ENCODE peak calls at places on chromosomes 5 and 9, in nine cellular contexts. T is bronchial epithelial cell, J is cardiac fibroblast, U is uterus, C is sigmoid colon, L is choroid plexus epithelial cell, Z is endothelial cell, D is fibroblast of mammary gland, H is astrocyte of the spinal cord. Y is an unnamed sample.

GRCh38 chr9:116515541-116515940 is 171.6 kb upstream of the TRIM32 start:
- DNase-seq in T (no peak), J (no peak), U (no peak), C (no peak), L (no peak), Z (no peak), D (no peak), H (no peak), Y (no peak)

GRCh38 chr5:178624626-178625546 is 2.0 kb downstream of the CLK4 start:
- DNase-seq in T (no peak), J (peak; percentile 8), U (no peak), C (no peak), L (peak; percentile 19), Z (no peak), D (peak; percentile 53), H (no peak), Y (no peak)

GRCh38 chr9:135818718-135819475 is 88.4 kb downstream of the CAMSAP1 start:
- DNase-seq in T (no peak), J (no peak), U (no peak), C (peak; percentile 60), L (no peak), Z (no peak), D (no peak), H (no peak), Y (no peak)

GRCh38 chr5:160353379-160353778 is 17.0 kb downstream of the C1QTNF2 start:
- DNase-seq in T (no peak), J (peak; percentile 17), U (no peak), C (peak; percentile 63), L (peak; percentile 19), Z (no peak), D (no peak), H (no peak), Y (no peak)

GRCh38 chr9:1709347-1709746 is 305.8 kb upstream of the SMARCA2 start:
- DNase-seq in T (peak; percentile 23), J (no peak), U (no peak), C (no peak), L (no peak), Z (no peak), D (peak; percentile 22), H (no peak), Y (peak; percentile 12)

GRCh38 chr9:75993434-75993833 is 103.0 kb downstream of the PCSK5 start:
- DNase-seq in T (peak; percentile 90), J (peak; percentile 39), U (no peak), C (no peak), L (peak; percentile 75), Z (no peak), D (peak; percentile 80), H (peak; percentile 86), Y (no peak)

GRCh38 chr5:39599721-39600431 is 175.1 kb upstream of the DAB2 start:
- DNase-seq in T (peak; percentile 55), J (peak; percentile 77), U (no peak), C (no peak), L (peak; percentile 89), Z (no peak), D (peak; percentile 86), H (peak; percentile 23), Y (no peak)

GRCh38 chr5:43973318-43973717 is 370.3 kb downstream of the NNT start:
- DNase-seq in T (peak; percentile 12), J (peak; percentile 30), U (no peak), C (no peak), L (no peak), Z (no peak), D (peak; percentile 71), H (no peak), Y (no peak)

GRCh38 chr9:14455243-14455642 is 141.3 kb upstream of the NFIB start:
- DNase-seq in T (peak; percentile 21), J (no peak), U (no peak), C (no peak), L (no peak), Z (no peak), D (no peak), H (no peak), Y (no peak)

GRCh38 chr5:132419517-132420468 is 50.3 kb downstream of the SLC22A5 start:
- DNase-seq in T (peak; percentile 49), J (peak; percentile 88), U (peak; percentile 73), C (peak; percentile 87), L (peak; percentile 82), Z (peak; percentile 83), D (peak; percentile 71), H (peak; percentile 81), Y (peak; percentile 71)

GRCh38 chr5:178338126-178338749 is 105.6 kb upstream of the PHYKPL start:
- DNase-seq in T (no peak), J (no peak), U (no peak), C (peak; percentile 40), L (no peak), Z (no peak), D (no peak), H (no peak), Y (no peak)

GRCh38 chr5:141958113-141958512 is at the start of gene PCDH12:
- DNase-seq in T (no peak), J (peak; percentile 81), U (peak; percentile 49), C (peak; percentile 74), L (peak; percentile 25), Z (peak; percentile 68), D (peak; percentile 14), H (no peak), Y (peak; percentile 6)

GRCh38 chr9:133656211-133657119 is 20.3 kb downstream of the DBH start:
- DNase-seq in T (no peak), J (no peak), U (no peak), C (no peak), L (no peak), Z (no peak), D (no peak), H (no peak), Y (no peak)

GRCh38 chr9:35658894-35659220 is 765 bp downstream of the CCDC107 start:
- DNase-seq in T (peak; percentile 62), J (peak; percentile 52), U (peak; percentile 54), C (peak; percentile 84), L (peak; percentile 57), Z (no peak), D (peak; percentile 70), H (peak; percentile 64), Y (no peak)

GRCh38 chr5:123119334-123119986 is 30.4 kb downstream of the PRDM6 start:
- DNase-seq in T (no peak), J (peak; percentile 67), U (no peak), C (no peak), L (peak; percentile 74), Z (peak; percentile 36), D (no peak), H (peak; percentile 20), Y (no peak)
- TF ChIP-seq CTCF in T (peak; percentile 28), J (no peak), U (no peak), C (no peak), L (peak; percentile 41), Z (no peak), D (no peak), H (peak; percentile 1), Y (no peak)

DNA sequence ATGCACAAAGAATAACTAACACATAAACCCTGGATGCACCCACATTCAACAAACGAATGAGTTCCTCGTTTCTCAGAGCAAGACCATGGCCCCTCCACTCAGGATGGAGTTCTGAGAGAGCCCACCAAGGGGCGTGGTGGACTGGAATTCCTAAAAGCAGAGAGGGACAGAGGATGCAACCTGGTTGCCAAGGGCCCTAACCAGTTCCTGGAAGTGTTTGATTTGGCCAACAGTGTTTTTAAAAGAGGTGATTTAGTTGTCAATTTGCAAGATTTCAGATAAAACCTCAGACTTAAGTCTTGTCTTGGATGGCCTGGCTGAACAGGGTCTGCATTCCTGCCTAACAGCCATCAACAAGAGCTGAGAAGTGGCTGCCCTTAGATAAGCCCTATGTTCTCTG is 34.4 kb downstream of the GLRA1 start:
- DNase-seq in T (no peak), J (no peak), U (no peak), C (no peak), L (no peak), Z (no peak), D (no peak), H (no peak), Y (no peak)
- TF ChIP-seq CTCF in T (no peak), J (no peak), U (no peak), C (no peak), L (no peak), Z (no peak), D (no peak), H (no peak), Y (no peak)

GRCh38 chr9:97802276-97802675 is 50.8 kb upstream of the FOXE1 start:
- DNase-seq in T (peak; percentile 92), J (no peak), U (no peak), C (no peak), L (peak; percentile 58), Z (no peak), D (peak; percentile 60), H (peak; percentile 38), Y (no peak)

GRCh38 chr9:97801180-97801579 is 51.8 kb upstream of the FOXE1 start:
- DNase-seq in T (no peak), J (no peak), U (no peak), C (no peak), L (no peak), Z (no peak), D (no peak), H (no peak), Y (no peak)

GRCh38 chr9:97806721-97807120 is 46.3 kb upstream of the FOXE1 start:
- DNase-seq in T (peak; percentile 76), J (no peak), U (no peak), C (no peak), L (no peak), Z (no peak), D (no peak), H (no peak), Y (no peak)

GRCh38 chr9:97804059-97804365 is 49.0 kb upstream of the FOXE1 start:
- DNase-seq in T (no peak), J (no peak), U (no peak), C (no peak), L (no peak), Z (no peak), D (no peak), H (no peak), Y (no peak)

GRCh38 chr9:97803167-97804058 is 49.6 kb upstream of the FOXE1 start:
- DNase-seq in T (peak; percentile 60), J (peak; percentile 56), U (peak; percentile 20), C (peak; percentile 78), L (peak; percentile 44), Z (peak; percentile 69), D (peak; percentile 34), H (peak; percentile 16), Y (peak; percentile 96)
- TF ChIP-seq CTCF in T (no peak), J (no peak), U (no peak), C (no peak), L (no peak), Z (no peak), D (no peak), H (no peak), Y (no peak)

GRCh38 chr5:93578813-93579560 is 2.0 kb downstream of the NR2F1-AS1 start:
- DNase-seq in T (no peak), J (peak; percentile 83), U (peak; percentile 76), C (peak; percentile 83), L (peak; percentile 79), Z (no peak), D (peak; percentile 71), H (peak; percentile 84), Y (peak; percentile 26)
- TF ChIP-seq CTCF in T (no peak), J (no peak), U (peak; percentile 11), C (no peak), L (no peak), Z (no peak), D (no peak), H (peak; percentile 8), Y (no peak)

GRCh38 chr5:14364576-14365472 is 216.8 kb upstream of the OTULINL start:
- DNase-seq in T (peak; percentile 37), J (no peak), U (no peak), C (no peak), L (no peak), Z (peak; percentile 61), D (no peak), H (no peak), Y (no peak)
- TF ChIP-seq CTCF in T (peak; percentile 86), J (peak; percentile 48), U (peak; percentile 15), C (peak; percentile 20), L (peak; percentile 72), Z (peak; percentile 52), D (peak; percentile 46), H (peak; percentile 71), Y (peak; percentile 57)

GRCh38 chr9:27714388-27714787 is 141.1 kb upstream of the C9orf72 start:
- DNase-seq in T (peak; percentile 2), J (no peak), U (no peak), C (no peak), L (peak; percentile 19), Z (no peak), D (no peak), H (no peak), Y (no peak)
- TF ChIP-seq CTCF in T (peak; percentile 10), J (no peak), U (no peak), C (no peak), L (peak; percentile 44), Z (peak; percentile 29), D (no peak), H (no peak), Y (no peak)